ENCODE peak calls at places on chromosomes 2 and 18, in eight cellular contexts. A is endodermal cell, S is upper lobe of right lung, V is RWPE1, B is lung, P is fibroblast of lung, D is heart right ventricle, Z is mammary epithelial cell. J is an unnamed sample.

GRCh38 chr2:111522231-111522768 is 361.7 kb downstream of the ANAPC1 start:
- DNase-seq in A (peak), B (no peak), D (no peak), S (no peak), Z (no peak), P (peak), V (no peak), J (no peak)

GRCh38 chr2:45288532-45288931 is 279.3 kb upstream of the SIX2 start:
- DNase-seq in Z (peak), V (no peak), A (no peak), S (no peak), B (no peak), P (peak), D (no peak), J (no peak)

GRCh38 chr2:74864728-74865722 is 31.1 kb downstream of the HK2 start:
- DNase-seq in D (no peak), Z (peak), P (peak), B (no peak), A (peak), S (peak), V (peak), J (no peak)

GRCh38 chr2:237742614-237743013 is 56.0 kb upstream of the RBM44 start:
- DNase-seq in A (no peak), Z (no peak), S (no peak), P (no peak), D (no peak), B (no peak), V (no peak), J (no peak)

GRCh38 chr2:159982270-159982669 is 80.1 kb downstream of the PLA2R1 start:
- DNase-seq in V (peak), B (no peak), D (no peak), S (no peak), Z (peak), P (peak), A (peak), J (no peak)

GRCh38 chr2:230928701-230929380 is 3.8 kb upstream of the GPR55 start:
- DNase-seq in Z (no peak), P (no peak), S (no peak), V (no peak), D (no peak), A (peak), B (no peak), J (peak)

GRCh38 chr2:10533811-10534321 is 85.7 kb upstream of the ODC1 start:
- DNase-seq in S (no peak), P (peak), V (no peak), D (no peak), B (no peak), Z (no peak), A (no peak), J (peak)

GRCh38 chr2:46873632-46874068 is 42.0 kb downstream of the MCFD2 start:
- DNase-seq in A (peak), V (peak), D (no peak), S (peak), Z (peak), B (peak), P (peak), J (peak)

GRCh38 chr2:82853299-82853698 is 1605.8 kb downstream of the SUCLG1 start:
- DNase-seq in D (no peak), B (no peak), S (no peak), V (no peak), A (no peak), P (no peak), Z (no peak), J (no peak)

GRCh38 chr2:37456479-37456878 is 112.0 kb downstream of the QPCT start:
- DNase-seq in P (no peak), S (no peak), A (no peak), B (no peak), Z (no peak), V (no peak), D (no peak), J (no peak)

GRCh38 chr2:109398616-109399015 is 215.2 kb downstream of the SEPTIN10 start:
- DNase-seq in A (no peak), V (no peak), S (no peak), D (no peak), B (no peak), Z (no peak), P (peak), J (no peak)

GRCh38 chr2:234950435-234950729 is 1.4 kb upstream of the SH3BP4 start:
- DNase-seq in A (no peak), B (no peak), P (no peak), V (no peak), S (no peak), Z (no peak), D (no peak), J (no peak)

GRCh38 chr2:224041554-224041953 is 2.5 kb upstream of the SERPINE2 start:
- DNase-seq in P (no peak), S (no peak), A (no peak), V (no peak), Z (no peak), D (no peak), B (no peak), J (peak)

GRCh38 chr2:241036964-241037421 is 38.6 kb downstream of the SNED1 start:
- DNase-seq in B (peak), S (no peak), Z (no peak), A (no peak), P (no peak), D (no peak), V (no peak), J (no peak)

GRCh38 chr18:961644-962355 is 57.1 kb downstream of the ADCYAP1 start:
- DNase-seq in B (no peak), Z (no peak), A (peak), P (peak), D (peak), V (peak), S (no peak), J (no peak)

GRCh38 chr18:48116873-48117630 is 186.6 kb upstream of the SMAD2 start:
- DNase-seq in D (no peak), S (no peak), P (no peak), A (no peak), Z (no peak), V (no peak), B (no peak), J (no peak)

GRCh38 chr2:68135448-68136320 is 22.0 kb upstream of the PNO1 start:
- DNase-seq in D (no peak), B (no peak), Z (no peak), A (no peak), P (no peak), S (no peak), V (no peak), J (no peak)

GRCh38 chr2:217222511-217222910 is 362.6 kb upstream of the TNP1 start:
- DNase-seq in B (no peak), S (no peak), P (no peak), Z (no peak), A (no peak), D (no peak), V (no peak), J (no peak)

GRCh38 chr2:68588589-68588988 is 54.8 kb upstream of the PROKR1 start:
- DNase-seq in B (no peak), Z (no peak), S (no peak), A (no peak), P (no peak), V (peak), D (no peak), J (no peak)

GRCh38 chr2:105737980-105738657 is 6.6 kb upstream of the NCK2 start:
- DNase-seq in A (peak), D (no peak), Z (peak), V (no peak), B (no peak), P (no peak), S (no peak), J (no peak)

GRCh38 chr18:42459873-42460272 is 504.8 kb downstream of the PIK3C3 start:
- DNase-seq in V (no peak), B (no peak), A (no peak), S (no peak), Z (peak), D (no peak), P (no peak), J (no peak)

GRCh38 chr2:161039071-161039470 is 121.2 kb upstream of the TANK start:
- DNase-seq in D (no peak), A (no peak), B (no peak), S (no peak), Z (no peak), V (no peak), P (no peak), J (no peak)

GRCh38 chr2:12617366-12617765 is 99.4 kb upstream of the TRIB2 start:
- DNase-seq in B (no peak), D (no peak), A (no peak), P (no peak), S (no peak), V (no peak), Z (no peak), J (no peak)

GRCh38 chr2:215435809-215436704 is at the start of gene FN1:
- DNase-seq in D (peak), B (peak), V (peak), A (peak), P (peak), Z (peak), S (peak), J (peak)

GRCh38 chr2:231614559-231615057 is 21.9 kb downstream of the TEX44 start:
- DNase-seq in A (no peak), S (peak), B (peak), D (peak), V (no peak), Z (no peak), P (no peak), J (peak)

GRCh38 chr2:27885246-27885645 is 4.9 kb downstream of the RBKS start:
- DNase-seq in S (no peak), V (no peak), Z (no peak), D (no peak), P (peak), B (no peak), A (no peak), J (no peak)

GRCh38 chr2:222594679-222595078 is 61.2 kb downstream of the FARSB start:
- DNase-seq in S (no peak), P (peak), A (no peak), V (peak), B (no peak), Z (peak), D (no peak), J (no peak)

GRCh38 chr2:149606251-149606811 is 18.8 kb upstream of the MMADHC start:
- DNase-seq in Z (peak), D (no peak), B (no peak), S (no peak), V (no peak), A (no peak), P (peak), J (no peak)

GRCh38 chr2:238908960-238909951 is 61.4 kb downstream of the TWIST2 start:
- DNase-seq in V (no peak), Z (no peak), S (peak), P (peak), B (no peak), A (peak), D (peak), J (no peak)

GRCh38 chr2:47038656-47039501 is 116.2 kb downstream of the STPG4 start:
- DNase-seq in V (no peak), B (no peak), Z (no peak), A (no peak), S (no peak), P (peak), D (no peak), J (no peak)

GRCh38 chr2:236867441-236868260 is 218.0 kb upstream of the COPS8 start:
- DNase-seq in B (no peak), P (peak), V (no peak), S (no peak), D (no peak), Z (peak), A (peak), J (no peak)

GRCh38 chr2:225402200-225402776 is 2.8 kb downstream of the NYAP2 start:
- DNase-seq in A (no peak), B (no peak), P (no peak), Z (no peak), V (no peak), S (no peak), D (no peak), J (no peak)

GRCh38 chr2:224948859-224949258 is 93.4 kb downstream of the DOCK10 start:
- DNase-seq in D (no peak), A (no peak), P (peak), S (no peak), B (no peak), Z (peak), V (peak), J (no peak)

GRCh38 chr2:18483896-18484295 is 76.6 kb downstream of the RDH14 start:
- DNase-seq in B (no peak), V (no peak), D (no peak), A (no peak), Z (no peak), S (no peak), P (no peak), J (no peak)

GRCh38 chr18:76447268-76447890 is 47.7 kb downstream of the ZNF516 start:
- DNase-seq in B (no peak), D (no peak), P (no peak), V (no peak), Z (no peak), A (no peak), S (no peak), J (no peak)

GRCh38 chr2:197576631-197577030 is 60.8 kb downstream of the MOB4 start:
- DNase-seq in Z (no peak), S (no peak), D (no peak), A (no peak), P (peak), V (no peak), B (no peak), J (no peak)

GRCh38 chr2:218877331-218877730 is 3.3 kb upstream of the WNT10A start:
- DNase-seq in P (no peak), D (no peak), V (no peak), S (no peak), A (peak), B (no peak), Z (no peak), J (no peak)

GRCh38 chr18:75269696-75270095 is 59.1 kb downstream of the TSHZ1 start:
- DNase-seq in D (no peak), B (no peak), P (no peak), A (no peak), Z (no peak), V (no peak), S (no peak), J (no peak)
- H3K27ac ChIP-seq in D (no peak), B (no peak), P (no peak), A (no peak), Z (no peak), V (no peak), S (no peak), J (no peak)

GRCh38 chr2:214378455-214379103 is 32.3 kb upstream of the VWC2L start:
- DNase-seq in Z (peak), P (no peak), S (no peak), B (no peak), V (peak), A (peak), D (no peak), J (no peak)
- TF ChIP-seq CTCF in Z (peak), P (no peak), S (no peak), B (no peak), V (no peak), A (peak), D (no peak), J (no peak)

DNA sequence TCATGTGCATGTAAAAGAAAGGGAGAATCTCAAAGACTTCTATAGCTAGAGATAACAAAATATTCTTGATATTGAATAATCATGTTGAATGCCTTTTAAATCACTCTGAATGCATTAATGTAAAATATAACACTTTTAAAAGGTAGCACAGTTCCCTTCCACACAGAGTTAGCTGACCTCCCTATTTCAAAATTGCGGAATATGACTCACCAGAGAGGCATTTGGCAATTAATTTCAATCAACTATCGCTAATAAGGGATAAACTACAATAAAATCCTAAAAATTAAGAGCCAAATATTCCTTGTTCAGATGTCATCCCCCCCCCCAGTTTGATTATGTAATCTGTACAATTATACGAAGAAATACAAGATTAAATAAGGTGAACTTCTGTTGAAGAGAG is 29.3 kb downstream of the ZC3H15 start:
- DNase-seq in D (no peak), P (peak), B (no peak), S (no peak), A (no peak), Z (no peak), V (no peak), J (no peak)
- H3K27ac ChIP-seq in D (no peak), P (no peak), B (no peak), S (no peak), A (no peak), Z (no peak), V (no peak), J (no peak)

GRCh38 chr2:136284226-136285119 is 166.5 kb upstream of the CXCR4 start:
- DNase-seq in Z (no peak), A (no peak), B (no peak), D (no peak), V (no peak), S (no peak), P (no peak), J (no peak)

GRCh38 chr2:136282238-136282775 is 164.4 kb upstream of the CXCR4 start:
- DNase-seq in A (peak), P (no peak), Z (no peak), D (no peak), S (no peak), V (no peak), B (no peak), J (no peak)

GRCh38 chr2:136281281-136282117 is 163.6 kb upstream of the CXCR4 start:
- DNase-seq in S (no peak), D (no peak), A (peak), P (no peak), Z (no peak), V (no peak), B (no peak), J (no peak)

GRCh38 chr2:136288249-136288648 is 170.3 kb upstream of the CXCR4 start:
- DNase-seq in A (no peak), P (no peak), V (no peak), Z (no peak), D (no peak), S (no peak), B (no peak), J (no peak)

DNA sequence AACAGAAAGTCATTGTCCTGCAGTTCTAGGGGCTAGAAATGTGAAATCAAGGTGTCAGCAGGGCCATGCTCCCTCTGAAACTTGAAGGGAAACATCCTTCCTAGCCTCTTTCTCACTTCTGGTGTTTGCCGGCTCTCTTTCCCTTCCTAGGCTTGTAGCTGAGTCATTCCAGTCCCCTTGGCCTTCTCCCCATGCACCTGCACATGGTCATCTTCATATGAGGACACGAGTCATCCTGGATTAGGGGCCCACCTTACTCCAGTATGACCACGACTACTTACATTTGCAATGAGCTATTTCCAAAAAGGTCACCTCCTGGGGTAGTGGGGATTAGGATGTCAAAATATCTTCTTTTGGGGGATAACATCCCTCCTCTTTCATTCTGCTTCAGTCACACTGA is 168.5 kb upstream of the CXCR4 start:
- DNase-seq in A (no peak), B (no peak), D (no peak), V (no peak), Z (no peak), S (no peak), P (no peak), J (no peak)
- TF ChIP-seq CTCF in A (no peak), B (no peak), D (no peak), V (no peak), Z (no peak), S (no peak), P (no peak), J (no peak)

GRCh38 chr2:23518481-23519333 is 133.7 kb downstream of the KLHL29 start:
- DNase-seq in A (no peak), D (no peak), V (no peak), Z (no peak), P (no peak), B (no peak), S (no peak), J (no peak)
- H3K27ac ChIP-seq in A (no peak), D (no peak), V (no peak), Z (no peak), P (no peak), B (no peak), S (no peak), J (no peak)

J was measured in dorsolateral prefrontal cortex.